ENCODE peak calls at places on chromosomes 3 and 15, in seven cellular contexts. J is cardiac fibroblast, I is upper lobe of right lung, C is Peyer's patch, Q is pancreas, K is mucosa of descending colon, Z is fibroblast of lung. D is an unnamed sample.

GRCh38 chr15:31265090-31265870 is 61.4 kb upstream of the KLF13 start:
- DNase-seq in J (no peak), I (peak; percentile 71), C (peak; percentile 62), Q (no peak), K (peak; percentile 70), Z (no peak), D (no peak)

GRCh38 chr3:37751967-37752660 is 109.6 kb upstream of the CTDSPL start:
- DNase-seq in J (no peak), I (no peak), C (no peak), Q (no peak), K (no peak), Z (no peak), D (no peak)

GRCh38 chr3:140223631-140224030 is 288.6 kb downstream of the CLSTN2 start:
- DNase-seq in J (no peak), I (no peak), C (no peak), Q (no peak), K (no peak), Z (no peak), D (no peak)

GRCh38 chr3:116339441-116340028 is 105.8 kb downstream of the LSAMP start:
- DNase-seq in J (peak; percentile 76), I (no peak), C (peak; percentile 45), Q (no peak), K (peak; percentile 11), Z (peak; percentile 86), D (peak; percentile 65)

GRCh38 chr3:66483006-66483928 is 17.6 kb downstream of the LRIG1 start:
- DNase-seq in J (peak; percentile 59), I (no peak), C (peak; percentile 62), Q (peak; percentile 79), K (no peak), Z (peak; percentile 86), D (no peak)

GRCh38 chr3:143302638-143303171 is 183.1 kb downstream of the CHST2 start:
- DNase-seq in J (peak; percentile 82), I (no peak), C (peak; percentile 47), Q (no peak), K (peak; percentile 21), Z (peak; percentile 81), D (peak; percentile 60)

GRCh38 chr3:53921296-53921695 is 29.6 kb upstream of the SELENOK start:
- DNase-seq in J (peak; percentile 43), I (no peak), C (peak; percentile 52), Q (no peak), K (peak; percentile 57), Z (peak; percentile 7), D (no peak)

GRCh38 chr3:30082652-30083051 is 523.7 kb upstream of the TGFBR2 start:
- DNase-seq in J (no peak), I (no peak), C (no peak), Q (no peak), K (no peak), Z (no peak), D (no peak)

GRCh38 chr3:51916418-51916817 is 13.3 kb upstream of the IQCF1 start:
- DNase-seq in J (no peak), I (no peak), C (no peak), Q (no peak), K (no peak), Z (no peak), D (no peak)

GRCh38 chr15:80550910-80551265 is 144.2 kb upstream of the ABHD17C start:
- DNase-seq in J (peak; percentile 64), I (no peak), C (no peak), Q (no peak), K (no peak), Z (peak; percentile 59), D (no peak)

GRCh38 chr15:76335851-76336253 is 721 bp upstream of the ISL2 start:
- DNase-seq in J (no peak), I (no peak), C (no peak), Q (no peak), K (peak; percentile 16), Z (peak; percentile 27), D (no peak)

GRCh38 chr3:197000211-197000610 is 29.4 kb downstream of the MELTF start:
- DNase-seq in J (no peak), I (no peak), C (no peak), Q (peak; percentile 11), K (no peak), Z (no peak), D (no peak)

GRCh38 chr3:2099779-2100191 is 1.1 kb downstream of the CNTN4 start:
- DNase-seq in J (no peak), I (no peak), C (no peak), Q (peak; percentile 62), K (peak; percentile 17), Z (no peak), D (peak; percentile 13)

GRCh38 chr3:153670577-153670976 is 450.6 kb upstream of the ARHGEF26 start:
- DNase-seq in J (no peak), I (no peak), C (no peak), Q (no peak), K (no peak), Z (no peak), D (no peak)

GRCh38 chr15:51678081-51678480 is 3.2 kb upstream of the SCG3 start:
- DNase-seq in J (no peak), I (no peak), C (no peak), Q (no peak), K (no peak), Z (no peak), D (no peak)

DNA sequence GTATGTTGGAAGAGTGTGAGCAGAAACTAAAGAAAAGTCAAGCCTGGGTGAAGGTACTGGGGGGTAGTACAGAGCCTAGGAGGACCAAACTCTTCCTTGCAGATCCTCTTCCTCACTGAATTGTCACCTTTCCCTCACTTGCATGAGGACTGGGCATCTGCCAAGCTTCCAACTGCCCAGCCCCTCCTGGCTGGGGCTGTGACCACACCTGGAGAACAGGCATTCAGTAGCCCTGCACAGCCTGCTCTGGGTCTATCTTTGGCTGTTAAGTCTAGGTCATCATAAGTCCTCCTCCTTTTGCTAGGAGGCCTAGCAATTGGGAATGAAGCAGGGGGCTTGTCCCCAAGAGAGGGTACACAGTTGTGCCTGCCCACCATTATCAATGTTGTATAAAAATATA is 55.2 kb downstream of the CAPN7 start:
- DNase-seq in J (no peak), I (no peak), C (no peak), Q (no peak), K (peak; percentile 45), Z (no peak), D (no peak)
- TF ChIP-seq CTCF in J (no peak), I (no peak), C (no peak), Q (no peak), K (no peak), Z (no peak), D (no peak)

DNA sequence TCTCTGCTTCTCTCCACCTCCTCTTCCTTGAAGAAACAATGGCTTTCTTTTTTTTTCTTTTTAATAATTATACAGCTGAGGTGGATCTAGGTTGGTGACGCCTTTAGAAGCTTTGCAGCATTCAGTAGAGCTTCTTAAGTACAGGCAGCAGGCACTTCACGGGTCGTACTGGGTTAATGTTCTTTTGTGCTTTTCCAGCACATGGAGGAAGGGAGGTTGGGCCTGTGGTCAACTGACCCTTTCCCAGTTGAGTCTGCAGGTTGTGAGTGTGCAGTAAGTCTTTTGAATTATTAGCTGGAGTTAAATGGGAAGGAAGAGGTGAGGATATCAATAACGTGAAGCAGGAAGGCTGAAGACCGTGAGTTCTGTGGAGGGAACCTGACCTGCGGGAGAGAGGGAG is 7.0 kb downstream of the TRAK1 start:
- DNase-seq in J (no peak), I (no peak), C (no peak), Q (no peak), K (no peak), Z (no peak), D (no peak)
- TF ChIP-seq CTCF in J (no peak), I (no peak), C (no peak), Q (no peak), K (no peak), Z (no peak), D (no peak)

DNA sequence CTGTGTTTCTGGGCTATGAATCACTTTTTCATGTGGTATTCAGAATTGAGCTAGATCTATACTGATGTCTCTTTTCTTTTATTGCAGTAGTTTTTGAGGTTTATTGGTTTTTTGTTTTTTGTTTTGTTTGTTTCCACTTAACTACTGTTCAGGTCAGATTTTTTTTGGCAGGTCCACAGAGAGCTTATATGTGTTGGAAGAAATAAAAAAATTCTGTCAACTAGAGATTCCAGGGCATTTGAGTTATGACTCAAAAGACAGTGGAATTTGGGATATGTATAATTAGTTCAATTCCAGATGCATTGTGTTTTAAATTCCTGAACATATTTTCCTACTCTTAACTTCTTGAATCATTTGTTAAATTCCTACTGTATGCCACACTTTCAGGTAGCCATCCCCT is 727.2 kb downstream of the SI start:
- DNase-seq in J (no peak), I (no peak), C (no peak), Q (no peak), K (no peak), Z (no peak), D (no peak)
- TF ChIP-seq CTCF in J (no peak), I (no peak), C (no peak), Q (no peak), K (no peak), Z (no peak), D (no peak)

DNA sequence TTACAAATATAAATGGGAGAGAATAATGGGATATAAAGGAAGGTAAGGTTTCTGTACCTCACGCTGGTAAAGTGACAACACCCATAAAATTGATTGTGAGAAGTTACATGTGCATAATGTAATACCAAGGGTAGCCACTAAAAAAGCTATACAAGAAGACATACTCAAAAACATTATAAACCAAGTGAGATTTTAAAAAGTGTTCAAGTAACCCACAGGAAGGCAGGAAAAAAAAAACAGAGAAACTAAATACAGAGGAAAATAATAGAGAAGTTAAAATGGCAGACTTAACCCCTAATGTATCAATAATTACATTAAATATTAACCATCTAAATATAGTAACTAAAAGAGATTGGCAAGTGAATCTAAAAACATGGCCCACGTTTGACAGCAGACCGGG is 76.3 kb downstream of the PCSK6 start:
- DNase-seq in J (no peak), I (no peak), C (no peak), Q (no peak), K (no peak), Z (no peak), D (no peak)
- TF ChIP-seq CTCF in J (no peak), I (no peak), C (no peak), Q (no peak), K (no peak), Z (no peak), D (no peak)

DNA sequence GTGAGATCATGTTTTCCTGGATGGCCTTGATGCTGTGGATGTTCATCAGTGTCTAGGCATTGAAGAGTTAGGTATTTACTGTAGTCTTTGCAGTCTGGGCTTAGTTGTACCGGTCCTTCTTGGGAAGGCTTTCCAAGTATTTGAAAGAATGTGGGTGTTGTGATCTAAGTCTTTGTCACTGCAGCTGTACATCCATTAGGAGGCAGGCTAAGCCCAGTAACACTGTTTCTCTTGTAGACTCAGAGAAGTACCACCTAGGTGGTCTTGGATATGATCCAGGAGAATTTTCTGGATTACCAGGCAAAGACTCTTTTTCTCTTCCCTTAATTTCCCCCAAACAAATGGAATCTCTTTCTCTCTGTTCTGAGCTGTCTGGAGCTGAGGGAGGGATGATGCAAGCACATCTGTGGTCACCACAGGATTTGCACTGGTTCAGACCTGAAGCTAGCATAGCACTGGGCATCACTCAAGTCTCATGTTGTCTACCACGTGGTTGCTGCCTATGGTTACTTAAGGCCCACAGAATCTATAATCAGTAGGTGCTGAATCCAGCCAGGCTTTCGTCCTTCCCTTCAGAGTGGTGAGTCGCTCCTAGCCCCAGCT is 227.6 kb downstream of the NECTIN3 start:
- DNase-seq in J (no peak), I (no peak), C (no peak), Q (no peak), K (no peak), Z (no peak), D (peak; percentile 10)
- TF ChIP-seq CTCF in J (no peak), I (no peak), C (no peak), Q (no peak), K (no peak), Z (no peak), D (peak; percentile 10)